ENCODE peak calls at places on chromosome 15, in six cellular contexts. I is transverse colon, G is MCF 10A, D is neural crest cell, C is cardiac muscle cell, A is epithelial cell of esophagus. K is an unnamed sample.

GRCh38 chr15:40595773-40596172 is 1.7 kb downstream of the KNL1 start:
- DNase-seq in G (no peak), A (no peak), D (no peak), C (no peak), I (no peak), K (no peak)

GRCh38 chr15:28912422-28912821 is 26.6 kb downstream of the APBA2 start:
- DNase-seq in G (no peak), I (no peak), A (no peak), D (no peak), C (no peak), K (no peak)

GRCh38 chr15:97790180-97790579 is 170.3 kb upstream of the ARRDC4 start:
- DNase-seq in C (no peak), I (no peak), D (no peak), G (no peak), A (no peak), K (no peak)

GRCh38 chr15:98805434-98806274 is 157.3 kb downstream of the IGF1R start:
- DNase-seq in C (no peak), G (no peak), I (peak), D (no peak), A (no peak), K (no peak)

GRCh38 chr15:59401810-59402569 is 29.3 kb upstream of the MYO1E start:
- DNase-seq in D (no peak), G (no peak), I (peak), A (no peak), C (no peak), K (no peak)

GRCh38 chr15:69119016-69119415 is 41.4 kb upstream of the GLCE start:
- DNase-seq in A (no peak), C (no peak), I (no peak), G (no peak), D (no peak), K (no peak)

GRCh38 chr15:68464451-68465090 is 32.6 kb upstream of the ITGA11 start:
- DNase-seq in D (no peak), I (no peak), G (no peak), C (no peak), A (no peak), K (peak)

GRCh38 chr15:28933710-28934445 is 48.1 kb downstream of the APBA2 start:
- DNase-seq in D (no peak), C (no peak), I (no peak), G (no peak), A (no peak), K (peak)

GRCh38 chr15:101451192-101451799 is 38.2 kb downstream of the PCSK6 start:
- DNase-seq in I (no peak), G (no peak), C (peak), D (no peak), A (no peak), K (no peak)

GRCh38 chr15:86036243-86036642 is 43.4 kb upstream of the AGBL1 start:
- DNase-seq in C (no peak), G (no peak), A (no peak), D (no peak), I (no peak), K (no peak)

GRCh38 chr15:83320404-83320803 is 35.9 kb upstream of the BNC1 start:
- DNase-seq in A (peak), I (no peak), C (no peak), G (peak), D (no peak), K (peak)

GRCh38 chr15:69664572-69665326 is 212.1 kb downstream of the RPLP1 start:
- DNase-seq in A (no peak), C (no peak), G (no peak), I (no peak), D (no peak), K (no peak)

GRCh38 chr15:56227315-56227714 is 16.4 kb downstream of the RFX7 start:
- DNase-seq in D (no peak), C (no peak), I (no peak), G (no peak), A (no peak), K (no peak)

GRCh38 chr15:37289109-37289765 is 188.9 kb upstream of the MEIS2 start:
- DNase-seq in D (no peak), A (peak), G (peak), I (no peak), C (peak), K (no peak)

GRCh38 chr15:67174864-67175573 is 79.4 kb downstream of the AAGAB start:
- DNase-seq in I (no peak), G (peak), A (peak), D (no peak), C (no peak), K (no peak)

GRCh38 chr15:101710806-101711205 is 13.5 kb downstream of the TARS3 start:
- DNase-seq in G (no peak), D (no peak), I (no peak), A (peak), C (no peak), K (peak)

GRCh38 chr15:57370929-57371328 is 5.4 kb upstream of the CGNL1 start:
- DNase-seq in A (no peak), I (no peak), C (no peak), D (no peak), G (no peak), K (no peak)

GRCh38 chr15:63907521-63907920 is 73.8 kb upstream of the HERC1 start:
- DNase-seq in A (no peak), G (no peak), D (no peak), I (no peak), C (no peak), K (no peak)

GRCh38 chr15:63909819-63910437 is 76.2 kb upstream of the HERC1 start:
- DNase-seq in A (no peak), C (no peak), D (no peak), G (no peak), I (no peak), K (peak)

GRCh38 chr15:63911160-63911559 is 77.4 kb upstream of the HERC1 start:
- DNase-seq in G (no peak), C (no peak), A (no peak), I (no peak), D (no peak), K (no peak)

GRCh38 chr15:63908281-63908680 is 74.5 kb upstream of the HERC1 start:
- DNase-seq in D (no peak), A (no peak), G (no peak), C (no peak), I (no peak), K (no peak)

GRCh38 chr15:63908986-63909385 is 75.2 kb upstream of the HERC1 start:
- DNase-seq in G (no peak), I (no peak), D (no peak), C (no peak), A (peak), K (no peak)
- TF ChIP-seq CTCF in G (no peak), I (no peak), D (no peak), C (no peak), A (no peak), K (no peak)

GRCh38 chr15:38862104-38862503 is 297.5 kb upstream of the RASGRP1 start:
- DNase-seq in C (no peak), I (no peak), G (no peak), D (no peak), A (no peak), K (no peak)

GRCh38 chr15:38861108-38861507 is 296.5 kb upstream of the RASGRP1 start:
- DNase-seq in C (no peak), I (peak), A (no peak), D (no peak), G (no peak), K (no peak)

GRCh38 chr15:38864827-38865604 is 300.4 kb upstream of the RASGRP1 start:
- DNase-seq in C (peak), I (no peak), G (no peak), A (no peak), D (no peak), K (peak)

GRCh38 chr15:38863381-38863780 is 298.8 kb upstream of the RASGRP1 start:
- DNase-seq in C (no peak), I (no peak), G (no peak), A (no peak), D (no peak), K (no peak)

DNA sequence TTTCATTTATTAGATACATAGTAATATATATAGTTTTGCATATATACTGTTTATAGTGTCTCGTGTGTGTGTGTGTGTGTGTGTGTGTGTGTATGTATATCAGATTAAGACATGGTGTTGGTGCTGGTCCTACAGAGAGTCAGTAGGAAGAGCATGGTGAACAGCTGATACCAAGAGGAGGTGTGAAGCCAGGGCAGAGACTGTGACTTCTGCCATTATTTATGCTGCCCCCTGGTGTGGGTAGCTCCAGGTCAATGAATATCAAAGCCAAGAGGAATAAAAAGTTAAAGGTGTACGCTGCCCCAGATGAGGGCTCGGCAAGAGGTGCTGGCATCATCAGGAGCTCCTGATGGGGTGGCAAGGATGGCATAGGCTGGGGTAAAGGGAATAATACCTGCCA is 299.5 kb upstream of the RASGRP1 start:
- DNase-seq in G (no peak), I (no peak), A (no peak), C (no peak), D (no peak), K (no peak)
- TF ChIP-seq CTCF in G (no peak), I (no peak), A (no peak), C (no peak), D (no peak), K (no peak)

GRCh38 chr15:73937726-73938125 is 11.5 kb downstream of the LOXL1 start:
- DNase-seq in I (no peak), G (no peak), D (no peak), C (no peak), A (no peak), K (no peak)

GRCh38 chr15:73936588-73937312 is 10.5 kb downstream of the LOXL1 start:
- DNase-seq in G (no peak), I (no peak), A (no peak), D (no peak), C (no peak), K (no peak)

GRCh38 chr15:73937313-73937695 is 11.0 kb downstream of the LOXL1 start:
- DNase-seq in C (no peak), G (no peak), A (no peak), I (no peak), D (no peak), K (no peak)

GRCh38 chr15:73935547-73935946 is 9.3 kb downstream of the LOXL1 start:
- DNase-seq in A (peak), G (peak), C (no peak), D (no peak), I (no peak), K (no peak)

GRCh38 chr15:73936181-73936580 is 9.9 kb downstream of the LOXL1 start:
- DNase-seq in C (no peak), A (peak), I (no peak), G (peak), D (no peak), K (peak)
- TF ChIP-seq CTCF in C (peak), A (peak), I (no peak), G (no peak), D (no peak), K (peak)

GRCh38 chr15:89499156-89499555 is 2.8 kb upstream of the RHCG start:
- DNase-seq in A (no peak), I (no peak), D (no peak), G (no peak), C (no peak), K (no peak)

GRCh38 chr15:89501646-89502045 is 5.3 kb upstream of the RHCG start:
- DNase-seq in D (no peak), A (no peak), C (no peak), I (no peak), G (no peak), K (no peak)

GRCh38 chr15:89502867-89503595 is 6.6 kb upstream of the RHCG start:
- DNase-seq in C (no peak), I (peak), G (peak), D (no peak), A (peak), K (no peak)

GRCh38 chr15:89498574-89498906 is 2.2 kb upstream of the RHCG start:
- DNase-seq in I (no peak), G (no peak), A (no peak), C (no peak), D (no peak), K (no peak)

DNA sequence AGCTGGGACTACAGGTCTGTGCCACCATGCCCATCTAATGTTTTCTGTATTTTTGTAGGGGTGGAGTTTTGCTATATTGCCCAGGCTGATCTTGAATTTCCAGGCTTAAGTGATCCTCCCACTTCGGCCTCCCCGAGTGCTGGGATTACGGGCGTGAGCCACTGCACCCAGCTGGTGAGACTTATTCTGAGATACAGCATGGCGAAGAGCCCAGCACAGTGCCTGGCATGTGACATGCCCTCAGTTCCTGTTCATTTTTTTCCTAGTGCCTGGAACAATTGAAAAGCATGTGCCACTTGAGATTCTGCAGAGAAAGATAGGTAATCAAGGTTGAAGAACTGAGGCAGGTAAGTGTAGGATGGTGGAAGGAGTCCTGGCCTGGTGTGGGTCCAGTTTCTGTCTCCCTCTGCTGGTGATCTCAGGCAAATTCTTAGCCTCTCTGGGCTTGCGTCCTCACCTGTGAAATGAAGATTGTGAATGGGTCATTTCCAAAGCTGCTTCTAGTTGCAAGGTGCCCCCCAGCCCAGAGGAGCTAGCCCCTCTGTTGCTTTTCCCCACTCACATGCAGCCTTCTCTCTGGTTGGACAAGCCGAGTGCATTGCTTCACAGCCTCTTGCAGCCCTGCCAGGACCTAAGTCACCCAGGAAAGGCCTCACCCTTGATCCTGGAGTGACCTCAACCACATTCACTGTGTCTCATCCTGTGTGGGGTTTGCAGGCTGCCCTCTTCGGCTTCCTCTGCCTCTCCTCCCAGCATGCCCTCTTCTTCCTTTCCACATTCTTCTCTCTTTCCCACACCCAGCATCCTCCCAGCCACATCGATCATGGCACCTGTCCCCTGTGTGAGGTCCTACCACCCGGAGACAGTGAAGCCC is 4.3 kb upstream of the RHCG start:
- DNase-seq in C (no peak), G (peak), A (peak), I (no peak), D (no peak), K (no peak)
- TF ChIP-seq CTCF in C (peak), G (peak), A (peak), I (no peak), D (peak), K (peak)

GRCh38 chr15:39438795-39439577 is 141.9 kb upstream of the THBS1 start:
- DNase-seq in G (peak), C (peak), A (no peak), I (no peak), D (no peak), K (no peak)
- TF ChIP-seq CTCF in G (peak), C (peak), A (no peak), I (no peak), D (peak), K (no peak)

GRCh38 chr15:76341366-76342045 is 4.9 kb downstream of the ISL2 start:
- DNase-seq in C (peak), I (peak), A (no peak), D (peak), G (no peak), K (no peak)

GRCh38 chr15:76339302-76340197 is 3.0 kb downstream of the ISL2 start:
- DNase-seq in C (peak), A (no peak), G (no peak), I (peak), D (peak), K (peak)

GRCh38 chr15:76340198-76340801 is 3.7 kb downstream of the ISL2 start:
- DNase-seq in A (no peak), D (peak), C (peak), I (peak), G (no peak), K (peak)

GRCh38 chr15:76342046-76342381 is 5.4 kb downstream of the ISL2 start:
- DNase-seq in C (no peak), I (no peak), A (no peak), G (no peak), D (peak), K (no peak)

GRCh38 chr15:76340802-76341365 is 4.3 kb downstream of the ISL2 start:
- DNase-seq in A (no peak), C (peak), D (peak), I (peak), G (no peak), K (no peak)
- TF ChIP-seq CTCF in A (peak), C (no peak), D (peak), I (peak), G (no peak), K (no peak)

DNA sequence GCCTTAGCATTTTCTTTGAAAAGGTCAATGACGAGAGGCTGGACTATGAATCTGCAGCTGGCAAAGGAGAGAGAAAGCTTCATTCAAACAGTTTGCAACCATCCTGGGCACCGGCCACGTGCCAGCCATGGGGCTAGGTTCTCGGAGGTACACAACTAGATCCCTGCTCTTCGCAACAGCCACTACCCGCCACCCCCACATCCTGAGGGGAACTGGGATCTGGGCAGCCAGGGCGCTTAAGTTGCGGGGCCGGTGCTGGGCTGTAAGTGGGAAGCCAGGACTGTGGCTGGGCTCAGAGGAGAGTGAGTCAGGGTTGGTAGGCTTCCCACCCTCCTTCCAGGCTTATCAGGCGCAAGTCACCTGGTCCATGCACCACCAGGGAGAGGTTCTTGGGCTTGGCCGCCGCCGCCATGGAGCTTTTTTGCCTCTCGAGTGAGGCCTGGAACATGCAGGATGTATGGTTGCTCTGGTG is 95.0 kb upstream of the TERB2 start:
- DNase-seq in C (no peak), G (no peak), D (no peak), A (no peak), I (no peak), K (no peak)
- TF ChIP-seq CTCF in C (no peak), G (no peak), D (no peak), A (no peak), I (no peak), K (no peak)

GRCh38 chr15:44710236-44711088 is 661 bp downstream of the PATL2 start:
- DNase-seq in C (no peak), A (no peak), I (peak), D (no peak), G (peak), K (peak)
- TF ChIP-seq CTCF in C (peak), A (peak), I (no peak), D (no peak), G (no peak), K (peak)

DNA sequence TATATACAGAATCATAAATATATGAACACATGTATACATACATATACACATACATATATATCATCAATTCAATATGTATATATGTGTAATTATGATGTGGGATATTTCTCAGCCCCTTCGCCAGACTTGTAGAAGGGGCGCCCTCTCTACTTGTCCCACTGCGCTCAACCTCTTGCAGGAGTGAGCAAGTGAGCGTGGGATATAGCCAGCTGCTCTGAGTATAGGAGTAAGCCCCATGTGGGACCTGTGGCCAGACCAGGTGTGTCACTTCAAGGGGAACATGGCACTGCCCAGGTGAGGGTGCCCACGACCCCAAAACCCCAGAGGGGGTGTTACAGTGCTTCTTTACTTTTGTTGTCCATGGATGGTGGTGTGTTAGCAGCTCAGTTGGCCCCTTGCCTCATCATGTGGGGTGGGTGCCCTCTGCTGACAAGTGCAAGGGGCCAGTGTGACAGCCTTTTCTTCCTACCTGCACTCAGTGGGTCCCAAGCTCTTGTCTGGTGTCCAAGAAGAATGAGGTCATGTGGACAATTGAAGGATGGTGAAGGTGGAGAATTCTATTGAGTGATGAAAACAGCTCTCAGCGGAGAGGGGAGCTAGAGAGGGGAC is 304.1 kb downstream of the UNC13C start:
- DNase-seq in C (no peak), A (no peak), I (no peak), D (no peak), G (no peak), K (no peak)
- TF ChIP-seq CTCF in C (no peak), A (peak), I (no peak), D (no peak), G (no peak), K (no peak)